ENCODE peak calls at places on chromosomes 12 and 14, in seven cellular contexts. One of them, this sample, is unnamed.

GRCh38 chr12:107684029-107684790 is 1.4 kb upstream of the PWP1 start:
- DNase-seq in CD8-positive, alpha-beta T cell: no peak
- DNase-seq in GM12878: no peak
- DNase-seq in ovary: no peak
- DNase-seq in ascending aorta: no peak
- DNase-seq in heart left ventricle: no peak
- DNase-seq in psoas muscle: no peak
- DNase-seq in this sample: no peak

GRCh38 chr12:23083267-23083666 is 458.3 kb downstream of the ETNK1 start:
- DNase-seq in ascending aorta: no peak
- DNase-seq in CD8-positive, alpha-beta T cell: no peak
- DNase-seq in heart left ventricle: no peak
- DNase-seq in GM12878: no peak
- DNase-seq in ovary: no peak
- DNase-seq in psoas muscle: no peak
- DNase-seq in this sample: no peak

GRCh38 chr14:74658535-74659130 is 46.6 kb upstream of the LTBP2 start:
- DNase-seq in GM12878: no peak
- DNase-seq in CD8-positive, alpha-beta T cell: no peak
- DNase-seq in ascending aorta: no peak
- DNase-seq in heart left ventricle: no peak
- DNase-seq in psoas muscle: no peak
- DNase-seq in ovary: no peak
- DNase-seq in this sample: no peak

GRCh38 chr12:67647547-67648305 is 819 bp upstream of the DYRK2 start:
- DNase-seq in GM12878: no peak
- DNase-seq in ascending aorta: peak
- DNase-seq in CD8-positive, alpha-beta T cell: no peak
- DNase-seq in heart left ventricle: peak
- DNase-seq in ovary: peak
- DNase-seq in psoas muscle: peak
- DNase-seq in this sample: no peak

GRCh38 chr12:118034429-118035193 is 18.1 kb downstream of the RFC5 start:
- DNase-seq in ovary: no peak
- DNase-seq in psoas muscle: no peak
- DNase-seq in heart left ventricle: no peak
- DNase-seq in CD8-positive, alpha-beta T cell: no peak
- DNase-seq in ascending aorta: no peak
- DNase-seq in GM12878: no peak
- DNase-seq in this sample: no peak

GRCh38 chr14:58463147-58463546 is 35.6 kb downstream of the KIAA0586 start:
- DNase-seq in GM12878: no peak
- DNase-seq in CD8-positive, alpha-beta T cell: no peak
- DNase-seq in ascending aorta: no peak
- DNase-seq in heart left ventricle: no peak
- DNase-seq in psoas muscle: no peak
- DNase-seq in ovary: no peak
- DNase-seq in this sample: no peak

GRCh38 chr12:47732504-47732903 is 7.2 kb upstream of the ENDOU start:
- DNase-seq in ascending aorta: no peak
- DNase-seq in psoas muscle: no peak
- DNase-seq in GM12878: no peak
- DNase-seq in CD8-positive, alpha-beta T cell: no peak
- DNase-seq in heart left ventricle: no peak
- DNase-seq in ovary: no peak
- DNase-seq in this sample: no peak

GRCh38 chr14:95256011-95256775 is 63.5 kb downstream of the CLMN start:
- DNase-seq in psoas muscle: no peak
- DNase-seq in CD8-positive, alpha-beta T cell: no peak
- DNase-seq in heart left ventricle: no peak
- DNase-seq in ascending aorta: no peak
- DNase-seq in ovary: no peak
- DNase-seq in GM12878: no peak
- DNase-seq in this sample: no peak

GRCh38 chr12:94204647-94205247 is 56.4 kb downstream of the PLXNC1 start:
- DNase-seq in ascending aorta: no peak
- DNase-seq in GM12878: peak
- DNase-seq in heart left ventricle: no peak
- DNase-seq in CD8-positive, alpha-beta T cell: no peak
- DNase-seq in ovary: no peak
- DNase-seq in psoas muscle: no peak
- DNase-seq in this sample: no peak

GRCh38 chr12:22527999-22528398 is 16.3 kb downstream of the C2CD5 start:
- DNase-seq in ascending aorta: no peak
- DNase-seq in ovary: no peak
- DNase-seq in psoas muscle: no peak
- DNase-seq in CD8-positive, alpha-beta T cell: no peak
- DNase-seq in heart left ventricle: no peak
- DNase-seq in GM12878: no peak
- DNase-seq in this sample: no peak

GRCh38 chr12:65278576-65279386 is at the start of gene MSRB3:
- DNase-seq in GM12878: no peak
- DNase-seq in heart left ventricle: peak
- DNase-seq in CD8-positive, alpha-beta T cell: no peak
- DNase-seq in psoas muscle: peak
- DNase-seq in ascending aorta: no peak
- DNase-seq in ovary: peak
- DNase-seq in this sample: no peak

DNA sequence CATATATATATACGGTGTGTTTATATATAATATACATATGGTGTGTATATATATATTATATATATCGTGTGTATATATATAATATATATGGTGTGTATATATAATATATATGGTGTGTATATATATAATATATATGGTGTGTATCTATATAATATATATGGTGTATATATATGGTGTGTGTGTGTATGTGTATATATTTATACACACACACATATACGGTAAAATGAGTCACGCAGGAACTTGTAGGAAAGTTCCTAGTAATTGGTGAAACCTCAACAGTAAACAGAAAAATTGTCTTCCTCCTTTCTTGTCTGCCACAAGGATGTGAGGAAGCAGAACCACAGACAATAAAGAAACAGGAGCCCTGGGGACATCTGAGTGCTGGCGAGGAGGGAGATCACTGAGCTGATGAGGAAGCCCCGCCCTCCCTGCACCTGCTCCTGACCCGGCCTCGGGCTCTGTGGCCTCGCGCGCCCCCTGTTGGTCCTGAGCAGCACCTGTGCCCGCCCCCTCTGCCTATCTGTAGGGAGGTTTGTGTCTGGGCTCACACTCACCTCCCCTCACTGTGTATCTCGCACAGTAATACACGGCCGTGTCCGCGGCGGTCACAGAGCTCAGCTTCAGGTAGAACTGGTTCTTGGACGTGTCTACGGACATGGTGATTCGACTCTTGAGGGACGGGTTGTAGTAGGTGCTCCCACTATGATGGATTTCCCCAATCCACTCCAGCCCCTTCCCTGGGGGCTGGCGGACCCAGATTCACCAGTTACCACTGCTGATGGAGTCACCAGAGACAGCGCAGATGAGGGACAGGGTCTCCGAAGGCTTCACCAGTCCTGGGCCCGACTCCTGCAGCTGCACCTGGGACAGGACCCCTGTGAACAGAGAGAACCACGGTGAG is 1079.4 kb downstream of the TMEM121 start:
- DNase-seq in psoas muscle: no peak
- DNase-seq in ovary: no peak
- DNase-seq in ascending aorta: no peak
- DNase-seq in CD8-positive, alpha-beta T cell: peak
- DNase-seq in heart left ventricle: peak
- DNase-seq in GM12878: peak
- DNase-seq in this sample: peak
- TF ChIP-seq CTCF in psoas muscle: no peak
- TF ChIP-seq CTCF in ovary: no peak
- TF ChIP-seq CTCF in ascending aorta: no peak
- TF ChIP-seq CTCF in CD8-positive, alpha-beta T cell: peak
- TF ChIP-seq CTCF in heart left ventricle: peak
- TF ChIP-seq CTCF in GM12878: peak
- TF ChIP-seq CTCF in this sample: no peak

DNA sequence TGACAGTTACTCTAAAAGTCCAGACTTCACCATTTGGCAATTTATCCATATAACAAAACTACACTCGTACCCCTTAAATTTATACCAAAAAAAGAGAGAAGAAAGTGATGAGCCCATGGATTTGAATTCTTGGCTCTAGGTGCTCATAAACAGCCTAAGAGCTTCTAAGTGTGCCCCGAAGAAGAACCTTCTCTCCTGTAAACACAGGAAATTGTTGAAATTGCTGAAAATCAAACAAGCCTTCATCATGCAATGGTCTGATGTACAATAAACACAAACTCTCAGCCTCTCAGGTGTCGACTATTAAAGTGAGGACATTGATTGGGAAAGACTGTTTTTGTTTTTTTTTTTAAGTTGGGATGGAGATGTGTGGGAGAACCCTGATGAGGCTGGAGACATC is 21.8 kb downstream of the PDE6H start:
- DNase-seq in ovary: no peak
- DNase-seq in CD8-positive, alpha-beta T cell: no peak
- DNase-seq in ascending aorta: no peak
- DNase-seq in heart left ventricle: no peak
- DNase-seq in psoas muscle: no peak
- DNase-seq in GM12878: no peak
- DNase-seq in this sample: no peak
- H3K27ac ChIP-seq in ovary: no peak
- H3K27ac ChIP-seq in CD8-positive, alpha-beta T cell: no peak
- H3K27ac ChIP-seq in ascending aorta: peak
- H3K27ac ChIP-seq in heart left ventricle: no peak
- H3K27ac ChIP-seq in psoas muscle: no peak
- H3K27ac ChIP-seq in GM12878: no peak
- H3K27ac ChIP-seq in this sample: no peak

DNA sequence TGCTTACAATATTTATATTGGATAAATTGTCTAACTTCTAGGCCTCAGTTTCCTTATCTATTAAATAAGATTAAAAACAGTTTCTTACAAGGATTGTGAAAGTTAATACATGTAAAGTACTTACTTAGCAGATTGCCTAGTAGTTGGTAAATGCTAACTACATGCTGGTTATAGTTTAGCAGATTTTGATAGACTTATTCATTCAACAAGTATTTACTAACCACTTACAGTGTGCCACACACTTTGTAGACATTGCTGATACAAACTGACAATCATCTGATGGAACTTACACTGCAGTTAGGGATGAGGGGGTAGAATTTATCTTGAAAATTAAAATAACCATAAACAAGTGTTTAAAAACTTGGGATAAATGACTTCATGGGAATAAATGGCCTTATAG is 50.4 kb downstream of the ARID2 start:
- DNase-seq in ascending aorta: no peak
- DNase-seq in GM12878: no peak
- DNase-seq in heart left ventricle: no peak
- DNase-seq in CD8-positive, alpha-beta T cell: no peak
- DNase-seq in psoas muscle: no peak
- DNase-seq in ovary: no peak
- DNase-seq in this sample: no peak
- TF ChIP-seq CTCF in ascending aorta: no peak
- TF ChIP-seq CTCF in GM12878: no peak
- TF ChIP-seq CTCF in heart left ventricle: no peak
- TF ChIP-seq CTCF in CD8-positive, alpha-beta T cell: no peak
- TF ChIP-seq CTCF in psoas muscle: no peak
- TF ChIP-seq CTCF in ovary: no peak
- TF ChIP-seq CTCF in this sample: no peak

DNA sequence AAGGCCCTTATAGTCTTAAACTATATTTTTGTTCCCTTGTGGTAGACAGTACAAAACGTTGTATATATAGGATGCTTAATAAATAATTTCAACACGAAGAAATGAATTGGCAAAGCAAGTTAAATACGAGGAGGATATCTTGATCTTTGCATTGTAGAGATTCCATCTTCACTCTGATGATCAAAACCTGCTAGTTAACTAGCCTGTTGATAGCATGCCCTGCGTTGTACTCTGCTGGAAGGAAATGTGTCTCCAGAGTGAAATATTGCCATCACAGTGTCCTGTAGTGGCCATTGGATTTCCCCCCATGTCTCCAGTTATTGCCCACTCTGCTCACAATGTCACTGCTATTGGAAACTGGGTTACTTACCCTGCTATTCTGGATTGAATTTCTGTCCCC is 109.5 kb downstream of the PLEKHA5 start:
- DNase-seq in GM12878: no peak
- DNase-seq in CD8-positive, alpha-beta T cell: no peak
- DNase-seq in heart left ventricle: no peak
- DNase-seq in psoas muscle: no peak
- DNase-seq in ascending aorta: no peak
- DNase-seq in ovary: no peak
- DNase-seq in this sample: no peak
- H3K27ac ChIP-seq in GM12878: no peak
- H3K27ac ChIP-seq in CD8-positive, alpha-beta T cell: no peak
- H3K27ac ChIP-seq in heart left ventricle: no peak
- H3K27ac ChIP-seq in psoas muscle: no peak
- H3K27ac ChIP-seq in ascending aorta: no peak
- H3K27ac ChIP-seq in ovary: no peak
- H3K27ac ChIP-seq in this sample: no peak

GRCh38 chr14:26722258-26722657 is 124.4 kb upstream of the NOVA1 start:
- DNase-seq in ascending aorta: no peak
- DNase-seq in CD8-positive, alpha-beta T cell: no peak
- DNase-seq in heart left ventricle: no peak
- DNase-seq in GM12878: no peak
- DNase-seq in ovary: no peak
- DNase-seq in psoas muscle: no peak
- DNase-seq in this sample: no peak
- TF ChIP-seq CTCF in ascending aorta: no peak
- TF ChIP-seq CTCF in CD8-positive, alpha-beta T cell: no peak
- TF ChIP-seq CTCF in heart left ventricle: no peak
- TF ChIP-seq CTCF in GM12878: no peak
- TF ChIP-seq CTCF in ovary: no peak
- TF ChIP-seq CTCF in psoas muscle: no peak
- TF ChIP-seq CTCF in this sample: no peak

This sample was measured in esophagus squamous epithelium.